ENCODE peak calls at places on chromosomes 4 and X, in ten cellular contexts. O, Q, Z, E, D, J, Y, F, W and H are unnamed samples.

GRCh38 chr4:154084864-154085263 is 296.0 kb upstream of the SFRP2 start:
- DNase-seq in Y (no peak), Z (no peak), J (no peak), O (no peak), D (no peak), F (no peak), W (no peak), Q (no peak), E (peak; percentile 47), H (no peak)

GRCh38 chrX:150569155-150569477 is 695 bp downstream of the MTM1 start:
- DNase-seq in J (peak; percentile 27), Y (no peak), W (no peak), Z (no peak), F (peak; percentile 18), D (peak; percentile 53), E (no peak), Q (no peak), O (no peak), H (no peak)

GRCh38 chr4:150515135-150515534 is 66.8 kb upstream of the MAB21L2 start:
- DNase-seq in Y (no peak), J (no peak), F (no peak), E (no peak), D (no peak), Z (no peak), W (no peak), O (no peak), Q (no peak), H (no peak)

GRCh38 chrX:23662853-23663252 is 4.4 kb upstream of the PRDX4 start:
- DNase-seq in F (no peak), Z (no peak), E (peak; percentile 67), Y (no peak), W (no peak), D (peak; percentile 30), O (peak; percentile 31), J (no peak), Q (no peak), H (no peak)

GRCh38 chr4:159416073-159416472 is 313.2 kb downstream of the RAPGEF2 start:
- DNase-seq in D (no peak), Z (no peak), Q (no peak), J (no peak), O (no peak), F (no peak), Y (no peak), E (no peak), W (no peak), H (no peak)

GRCh38 chrX:15158736-15159406 is 111.0 kb downstream of the ASB9 start:
- DNase-seq in D (no peak), O (peak; percentile 33), Z (no peak), Q (no peak), E (no peak), W (no peak), Y (no peak), F (peak; percentile 0), J (no peak), H (no peak)

GRCh38 chr4:102420563-102421221 is 75.4 kb upstream of the SLC39A8 start:
- DNase-seq in J (no peak), E (no peak), Y (no peak), Q (no peak), O (no peak), F (no peak), Z (no peak), W (no peak), D (no peak), H (no peak)

GRCh38 chr4:139176299-139177048 is 544 bp downstream of the ELF2 start:
- DNase-seq in O (no peak), J (peak; percentile 88), Z (peak; percentile 94), Q (peak; percentile 88), D (peak; percentile 81), W (peak; percentile 77), E (peak; percentile 74), Y (peak; percentile 83), F (peak; percentile 43), H (peak; percentile 93)

GRCh38 chr4:16721618-16722291 is 176.7 kb downstream of the LDB2 start:
- DNase-seq in Z (no peak), J (peak; percentile 9), O (no peak), Y (no peak), W (no peak), D (peak; percentile 94), E (peak; percentile 89), F (no peak), Q (peak; percentile 25), H (no peak)

GRCh38 chr4:112361181-112361791 is 64.1 kb downstream of the ALPK1 start:
- DNase-seq in F (no peak), O (peak; percentile 82), Y (no peak), Z (peak; percentile 91), E (peak; percentile 30), W (peak; percentile 92), Q (no peak), D (peak; percentile 23), J (no peak), H (no peak)

GRCh38 chr4:10161840-10162239 is 45.2 kb upstream of the WDR1 start:
- DNase-seq in E (no peak), W (no peak), O (no peak), F (peak; percentile 22), Q (no peak), Z (no peak), J (no peak), D (no peak), Y (no peak), H (no peak)

DNA sequence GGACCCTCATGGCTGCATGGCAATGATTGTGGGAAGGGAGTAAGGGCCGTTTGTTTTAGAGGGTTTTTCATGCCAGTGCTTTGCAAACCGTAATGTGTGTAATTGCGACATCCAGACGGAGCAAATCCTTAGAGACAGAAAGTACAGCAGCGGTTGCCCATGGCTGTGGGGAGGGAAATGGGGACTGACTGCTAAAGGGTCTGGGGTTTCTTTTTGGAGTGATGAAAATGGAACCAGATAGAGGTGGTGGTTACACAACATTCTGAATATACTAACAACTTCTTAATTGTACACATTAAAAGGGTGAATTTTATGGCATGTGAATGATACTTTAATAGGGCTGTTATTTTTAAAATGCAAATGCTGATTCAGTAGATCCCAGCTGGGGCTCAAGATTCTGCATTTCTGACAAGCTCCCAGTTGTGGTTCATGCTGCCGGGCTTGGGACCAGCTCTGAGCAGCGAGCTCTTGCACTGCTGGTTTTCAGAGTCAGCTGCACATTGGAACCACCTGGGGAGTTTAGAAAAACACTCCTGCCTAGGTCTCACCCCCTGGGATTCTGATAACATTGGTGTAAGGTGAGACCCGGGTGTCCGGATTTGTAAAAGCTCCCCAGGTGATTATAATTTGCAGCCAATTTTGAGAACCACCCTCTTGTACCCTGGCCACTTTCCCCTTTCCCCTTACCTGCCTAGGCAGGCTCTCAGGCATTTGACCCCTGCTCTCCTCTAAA is 47.7 kb downstream of the PRPS1 start:
- DNase-seq in J (peak; percentile 29), D (peak; percentile 80), O (no peak), E (peak; percentile 23), Q (peak; percentile 56), Z (peak; percentile 61), Y (peak; percentile 60), F (no peak), W (no peak), H (peak; percentile 74)
- H3K27ac ChIP-seq in J (peak overlapping the region; percentile 77), D (no peak overlapping the region), O (peak overlapping the region; percentile 57), E (peak overlapping the region; percentile 58), Q (peak overlapping the region; percentile 80), Z (no peak overlapping the region), Y (peak overlapping the region; percentile 94), F (peak overlapping the region; percentile 97), W (no peak overlapping the region), H (peak overlapping the region; percentile 82)

DNA sequence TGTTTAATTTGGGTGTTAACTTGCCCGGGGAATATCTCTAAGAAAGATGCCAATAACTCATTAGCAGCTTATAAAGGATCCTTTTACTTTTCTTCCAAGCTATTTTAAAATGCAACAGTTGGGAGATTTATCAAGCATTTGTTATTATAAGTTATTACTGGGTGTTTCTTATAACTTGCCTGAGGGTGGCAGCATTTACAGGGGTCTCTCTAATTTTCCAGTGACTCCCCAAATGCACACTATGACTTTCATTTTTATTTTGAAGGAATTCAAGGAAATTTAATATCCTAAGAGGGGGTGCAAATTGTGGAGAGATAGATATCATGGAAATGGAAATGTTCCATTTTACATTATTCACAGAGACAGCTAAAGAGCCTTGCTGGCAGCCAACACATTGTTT is 138.0 kb downstream of the PDGFRA start:
- DNase-seq in F (no peak), D (no peak), W (no peak), E (no peak), Y (no peak), Q (no peak), J (no peak), O (no peak), Z (no peak), H (no peak)
- TF ChIP-seq CTCF in F (no peak), D (no peak), W (peak; percentile 17), E (no peak), Y (no peak), Q (no peak), J (no peak), O (no peak), Z (no peak), H (no peak)

DNA sequence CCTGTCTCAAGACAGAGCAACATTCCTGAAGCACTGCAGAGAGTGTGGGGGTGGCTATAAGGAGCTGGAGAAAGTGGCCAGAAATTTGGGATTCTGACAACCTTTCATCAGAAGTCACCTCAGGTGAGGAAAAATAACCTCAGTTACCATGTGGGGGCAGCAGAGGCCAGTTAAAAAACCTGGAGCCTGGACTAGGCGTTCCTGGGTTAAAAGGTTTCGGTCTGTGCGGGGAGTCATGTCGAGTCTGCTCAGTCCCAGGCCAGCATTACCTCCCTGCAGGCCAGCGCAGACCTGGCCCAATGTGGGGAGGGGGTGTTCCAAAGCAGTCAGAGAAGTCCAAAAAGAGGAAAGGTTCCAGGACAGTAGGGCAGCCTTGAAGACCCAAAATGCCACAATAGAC is 10.9 kb upstream of the NALF2 start:
- DNase-seq in Q (no peak), W (peak; percentile 61), D (peak; percentile 30), J (peak; percentile 65), E (no peak), Z (peak; percentile 87), F (peak; percentile 7), Y (no peak), O (no peak), H (no peak)
- H3K27ac ChIP-seq in Q (no peak overlapping the region), W (no peak overlapping the region), D (no peak overlapping the region), J (no peak overlapping the region), E (no peak overlapping the region), Z (no peak overlapping the region), F (no peak overlapping the region), Y (no peak overlapping the region), O (no peak overlapping the region), H (no peak overlapping the region)

DNA sequence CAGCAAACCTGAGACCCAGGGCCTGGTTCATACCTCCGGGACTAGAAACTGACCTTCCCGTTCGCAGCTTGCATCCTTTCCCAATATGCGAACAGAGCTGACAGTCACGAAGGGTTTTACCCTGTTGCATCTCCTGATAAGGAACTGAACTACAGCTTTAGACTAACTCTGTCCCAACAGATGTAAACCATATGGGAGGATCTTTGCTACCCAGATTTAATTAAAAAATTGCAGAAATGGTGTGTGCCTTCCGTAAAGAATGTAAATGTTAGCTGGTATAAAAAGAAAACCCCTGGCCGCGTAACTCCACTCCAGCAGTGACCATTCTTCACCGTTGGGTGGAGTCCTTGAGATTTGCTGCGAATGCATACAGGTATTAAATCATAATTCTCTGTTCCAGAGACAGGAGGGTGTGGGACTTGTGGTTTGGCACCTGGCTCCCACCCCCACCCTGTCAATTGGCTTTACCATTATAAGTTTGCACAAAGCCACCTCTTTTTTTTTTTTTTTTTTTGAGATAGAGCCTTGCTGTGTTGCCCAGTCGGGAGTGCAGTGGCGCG is 40.6 kb upstream of the SORCS2 start:
- DNase-seq in J (peak; percentile 53), D (no peak), F (no peak), Z (no peak), Q (no peak), Y (no peak), O (no peak), E (no peak), W (no peak), H (no peak)
- TF ChIP-seq CTCF in J (peak; percentile 32), D (peak; percentile 26), F (no peak), Z (no peak), Q (no peak), Y (no peak), O (peak; percentile 7), E (no peak), W (peak; percentile 39), H (no peak)

GRCh38 chr4:126947536-126947935 is 685.2 kb upstream of the INTU start:
- DNase-seq in W (no peak), E (no peak), J (no peak), Y (no peak), Q (no peak), D (no peak), O (no peak), F (no peak), Z (no peak), H (no peak)
- H3K27ac ChIP-seq in W (no peak overlapping the region), E (no peak overlapping the region), J (no peak overlapping the region), Y (no peak overlapping the region), Q (no peak overlapping the region), D (no peak overlapping the region), O (no peak overlapping the region), F (no peak overlapping the region), Z (no peak overlapping the region), H (no peak overlapping the region)